ENCODE peak calls at places on chromosomes 16 and 17, in four cellular contexts. P is effector memory CD4-positive, alpha-beta T cell; E is cardiac fibroblast; F is pancreas. B is an unnamed sample.

GRCh38 chr16:1338119-1338730 is 4.8 kb downstream of the BAIAP3 start:
- DNase-seq in P (no peak), E (no peak), F (peak), B (no peak)

GRCh38 chr16:31453255-31454204 is 5.8 kb upstream of the ARMC5 start:
- DNase-seq in P (no peak), E (peak), F (no peak), B (no peak)

GRCh38 chr17:21463204-21463661 is 87.1 kb downstream of the KCNJ12 start:
- DNase-seq in P (no peak), E (no peak), F (no peak), B (no peak)

GRCh38 chr17:40326832-40327199 is 17.8 kb downstream of the RARA start:
- DNase-seq in P (no peak), E (no peak), F (no peak), B (no peak)

GRCh38 chr17:8243827-8244226 is 4.0 kb downstream of the CTC1 start:
- DNase-seq in P (no peak), E (no peak), F (no peak), B (no peak)

GRCh38 chr17:32792207-32792606 is 84.7 kb downstream of the MYO1D start:
- DNase-seq in P (no peak), E (no peak), F (no peak), B (peak)

GRCh38 chr17:77242118-77242800 is 101.5 kb downstream of the SEC14L1 start:
- DNase-seq in P (no peak), E (no peak), F (no peak), B (no peak)

GRCh38 chr17:70552230-70552981 is 383.1 kb downstream of the KCNJ2 start:
- DNase-seq in P (no peak), E (peak), F (no peak), B (no peak)

GRCh38 chr17:19986941-19987714 is 9.5 kb upstream of the AKAP10 start:
- DNase-seq in P (no peak), E (no peak), F (no peak), B (no peak)

GRCh38 chr17:70597774-70598173 is 428.4 kb downstream of the KCNJ2 start:
- DNase-seq in P (no peak), E (no peak), F (no peak), B (no peak)

GRCh38 chr16:88691924-88692560 is 5.7 kb upstream of the SNAI3 start:
- DNase-seq in P (no peak), E (no peak), F (no peak), B (no peak)

GRCh38 chr16:23957287-23957686 is 121.5 kb downstream of the PRKCB start:
- DNase-seq in P (no peak), E (no peak), F (no peak), B (no peak)

DNA sequence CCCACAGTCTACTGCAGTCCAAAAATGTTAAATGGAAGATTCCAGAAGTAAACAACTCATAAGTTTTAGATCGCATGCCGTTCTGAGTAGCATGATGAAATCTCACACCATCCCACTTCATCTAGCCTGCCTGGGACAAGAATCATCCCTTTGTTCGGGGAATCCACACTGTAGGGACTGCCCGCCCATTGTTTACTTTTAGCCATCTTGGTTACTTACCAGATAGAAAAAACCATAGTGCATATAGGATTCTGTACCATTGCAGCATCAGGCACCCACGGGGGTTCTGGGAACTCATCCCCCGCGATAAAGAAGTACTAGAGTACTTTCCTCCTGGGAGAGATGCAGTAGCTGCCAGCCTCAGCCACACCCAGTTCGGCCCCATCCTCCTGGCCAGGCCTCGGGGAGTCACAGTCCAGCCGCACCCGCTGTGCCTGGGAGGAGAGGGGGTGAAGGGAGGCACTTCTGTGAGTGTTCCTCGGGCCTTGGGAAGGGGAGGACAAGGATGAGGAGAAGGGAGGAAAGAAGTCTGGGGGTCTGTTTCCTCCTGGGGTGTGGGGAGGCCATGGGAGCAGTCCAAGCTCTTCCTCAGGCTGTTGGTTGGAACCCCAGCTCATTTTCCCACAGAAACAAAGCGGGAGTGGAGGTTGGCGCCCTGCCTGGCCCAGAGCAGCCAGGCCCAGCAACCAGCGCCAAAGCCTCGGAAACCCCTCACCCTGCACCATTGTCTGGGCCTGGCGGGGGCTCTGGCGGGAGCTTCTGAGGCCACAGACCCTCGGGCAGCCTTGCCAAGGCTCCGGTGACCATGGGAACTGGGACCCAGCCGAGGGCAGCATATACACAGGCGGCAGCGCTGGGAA is 8.9 kb downstream of the TRIM47 start:
- DNase-seq in P (no peak), E (peak), F (no peak), B (no peak)
- H3K4me3 ChIP-seq in P (no peak), E (no peak), F (no peak), B (no peak)

DNA sequence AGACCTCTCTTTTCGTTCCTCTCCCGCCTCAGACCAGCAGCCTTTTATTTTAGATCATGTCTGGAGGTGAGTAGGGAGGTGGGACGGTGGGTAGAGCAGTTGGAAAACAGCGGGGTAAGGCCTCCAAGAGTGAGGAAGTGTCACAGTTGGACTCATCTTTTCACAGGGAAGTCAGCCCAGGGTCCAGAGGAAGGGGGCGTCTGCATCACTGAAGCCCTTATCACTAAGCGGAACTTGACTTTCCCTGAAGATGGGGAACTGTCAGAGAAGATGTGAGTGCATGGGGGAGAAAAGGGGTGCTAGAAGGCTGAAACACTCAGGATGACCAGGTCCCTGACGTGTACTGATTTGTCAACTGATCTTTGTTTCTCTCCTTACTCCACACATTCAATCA is 461 bp downstream of the LRRC46 start:
- DNase-seq in P (no peak), E (no peak), F (no peak), B (no peak)
- H3K4me3 ChIP-seq in P (peak), E (peak), F (peak), B (peak)

GRCh38 chr16:83952587-83952939 is 477 bp upstream of the OSGIN1 start:
- DNase-seq in P (no peak), E (no peak), F (no peak), B (no peak)
- H3K4me3 ChIP-seq in P (no peak), E (no peak), F (peak), B (no peak)

DNA sequence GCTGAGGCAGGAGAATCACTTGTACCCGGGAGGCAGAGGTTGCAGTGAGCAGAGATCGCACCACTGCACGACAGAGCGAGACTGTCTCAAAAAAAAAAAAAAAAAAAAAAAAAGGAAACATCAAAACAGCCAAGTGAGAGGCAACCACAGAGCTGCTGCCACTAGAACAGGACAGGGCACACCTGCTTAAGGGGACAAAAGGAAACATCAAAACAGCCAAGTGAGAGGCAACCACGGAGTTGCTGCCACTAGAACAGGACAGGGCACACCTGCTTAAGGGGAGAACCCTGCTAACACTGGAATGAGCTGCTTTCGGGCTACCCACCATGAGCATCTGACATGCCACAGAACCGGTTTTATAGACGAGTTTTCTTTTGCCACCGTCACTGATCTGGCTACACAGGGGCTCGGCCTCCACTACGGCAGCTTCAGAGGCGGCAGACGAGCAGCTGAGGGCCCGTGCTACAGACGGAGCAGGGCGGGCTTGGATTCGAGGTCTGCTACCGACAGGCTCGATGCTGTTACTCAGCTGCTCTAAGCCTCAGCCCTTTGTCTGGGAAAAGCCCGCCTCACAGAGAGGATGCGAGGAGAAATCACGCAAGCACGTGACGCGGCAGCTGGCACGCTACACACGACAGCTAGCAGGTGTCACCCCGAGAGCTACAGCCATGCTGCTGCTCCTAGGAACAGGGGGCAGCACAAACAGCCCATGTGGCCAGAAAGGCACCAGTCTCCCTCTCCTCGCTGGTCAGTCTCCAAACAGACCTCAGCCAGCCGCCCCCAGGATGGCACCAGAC is 2.0 kb downstream of the P4HB start:
- DNase-seq in P (no peak), E (no peak), F (no peak), B (no peak)
- H3K4me3 ChIP-seq in P (no peak), E (peak), F (peak), B (peak)